ENCODE peak calls at places on chromosomes 6 and 20, in five cellular contexts. E is K562, N is GM12891, M is GM12878, R is SK-N-SH. K is an unnamed sample.

GRCh38 chr6:27138398-27138797 is 109.1 kb upstream of the PRSS16 start:
- DNase-seq in R (no peak), M (no peak), N (no peak), E (no peak), K (no peak)

GRCh38 chr20:54340206-54340605 is 132.3 kb downstream of the PFDN4 start:
- DNase-seq in E (no peak), M (no peak), R (no peak), N (no peak), K (no peak)

GRCh38 chr20:4383966-4384365 is 337.7 kb upstream of the PRND start:
- DNase-seq in E (no peak), R (no peak), M (no peak), N (no peak), K (no peak)

GRCh38 chr6:27216874-27217273 is 30.6 kb upstream of the PRSS16 start:
- DNase-seq in M (no peak), R (no peak), N (no peak), E (no peak), K (no peak)

GRCh38 chr20:60210779-60211617 is 252.8 kb downstream of the CDH26 start:
- DNase-seq in E (peak; percentile 62), N (peak; percentile 32), R (peak; percentile 70), M (no peak), K (peak; percentile 32)

GRCh38 chr20:10523438-10523837 is 88.3 kb downstream of the SLX4IP start:
- DNase-seq in E (no peak), N (no peak), M (no peak), R (no peak), K (no peak)

GRCh38 chr6:10465633-10466499 is 51.0 kb upstream of the TFAP2A start:
- DNase-seq in N (no peak), R (peak; percentile 54), M (no peak), E (peak; percentile 71), K (no peak)

GRCh38 chr6:77638129-77638830 is 14.6 kb upstream of the MEI4 start:
- DNase-seq in N (no peak), R (no peak), M (no peak), E (no peak), K (no peak)

GRCh38 chr6:47235964-47236760 is 73.5 kb downstream of the TNFRSF21 start:
- DNase-seq in R (peak; percentile 75), N (no peak), M (no peak), E (peak; percentile 20), K (no peak)

GRCh38 chr6:124433369-124434064 is 528.7 kb upstream of the RNF217 start:
- DNase-seq in M (no peak), N (no peak), E (no peak), R (no peak), K (no peak)

GRCh38 chr6:72048080-72048479 is 161.7 kb downstream of the RIMS1 start:
- DNase-seq in R (no peak), M (no peak), E (no peak), N (no peak), K (no peak)

GRCh38 chr6:157602521-157603288 is 220.3 kb upstream of the SNX9 start:
- DNase-seq in E (no peak), R (no peak), N (no peak), M (no peak), K (no peak)

GRCh38 chr6:66179363-66179762 is 472.3 kb upstream of the EYS start:
- DNase-seq in N (no peak), M (no peak), E (no peak), R (no peak), K (no peak)

GRCh38 chr20:51413753-51414323 is 128.7 kb downstream of the NFATC2 start:
- DNase-seq in E (no peak), M (no peak), R (no peak), N (peak; percentile 37), K (no peak)

GRCh38 chr6:123715243-123715863 is 78.6 kb upstream of the TRDN start:
- DNase-seq in R (peak; percentile 10), E (peak; percentile 7), N (no peak), M (no peak), K (no peak)

GRCh38 chr20:44598413-44599290 is 16.3 kb downstream of the PKIG start:
- DNase-seq in R (peak; percentile 41), E (no peak), M (no peak), N (no peak), K (no peak)

GRCh38 chr20:50663095-50663821 is 28.1 kb downstream of the RIPOR3 start:
- DNase-seq in R (peak; percentile 56), M (no peak), N (no peak), E (no peak), K (no peak)

GRCh38 chr6:43436577-43437282 is 9.4 kb downstream of the ABCC10 start:
- DNase-seq in N (no peak), M (no peak), E (peak; percentile 38), R (no peak), K (no peak)
- TF ChIP-seq TAF1 in N (no peak), M (no peak), E (no peak), R (no peak), K (no peak)

GRCh38 chr6:39553811-39554802 is 171.1 kb downstream of the KIF6 start:
- DNase-seq in N (no peak), E (no peak), M (no peak), R (no peak), K (no peak)
- TF ChIP-seq TAF1 in N (no peak), E (no peak), M (no peak), R (no peak), K (no peak)

DNA sequence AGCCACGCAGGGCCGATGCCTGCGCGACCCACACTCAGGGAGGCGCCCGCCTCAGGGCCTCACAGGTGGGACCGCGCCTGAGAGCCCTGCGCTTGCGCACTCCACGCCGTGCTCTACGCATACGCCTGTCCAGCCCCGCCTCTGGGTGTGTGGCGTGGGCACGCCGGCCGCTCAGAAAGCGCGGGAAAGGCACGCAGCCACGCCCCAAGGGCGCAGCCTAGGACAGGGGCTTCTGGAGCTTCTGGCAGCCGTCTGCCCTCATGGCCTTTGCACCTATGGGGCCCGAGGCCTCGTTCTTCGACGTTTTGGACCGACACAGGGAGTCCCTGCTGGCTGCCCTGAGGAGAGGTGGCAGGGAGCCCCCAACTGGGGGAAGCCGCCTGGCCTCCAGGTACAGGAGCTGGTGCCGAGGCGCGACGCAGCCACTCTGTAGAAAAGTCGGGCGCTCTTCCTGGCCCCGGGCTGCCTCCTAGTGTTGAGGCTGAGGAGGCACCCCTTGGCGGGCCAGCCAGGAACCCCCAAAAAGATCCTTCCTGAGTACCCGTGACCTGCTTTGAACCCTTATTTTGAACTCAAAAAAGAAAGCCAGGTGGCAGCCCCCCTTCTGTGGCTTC is at the start of gene SPO11:
- DNase-seq in E (peak; percentile 78), M (no peak), R (peak; percentile 37), N (no peak), K (no peak)
- TF ChIP-seq TAF1 in E (no peak), M (no peak), R (no peak), N (no peak), K (no peak)

GRCh38 chr6:140871911-140872310 is 1260.8 kb upstream of the GJE1 start:
- DNase-seq in R (no peak), E (no peak), M (no peak), N (no peak), K (no peak)
- TF ChIP-seq TAF1 in R (no peak), E (no peak), M (no peak), N (no peak), K (no peak)

GRCh38 chr6:139764498-139764986 is 390.1 kb upstream of the CITED2 start:
- DNase-seq in N (no peak), E (peak; percentile 65), M (peak; percentile 66), R (no peak), K (no peak)
- TF ChIP-seq TAF1 in N (no peak), E (no peak), M (no peak), R (no peak), K (no peak)